ENCODE peak calls at places on chromosome 17, in four cellular contexts. V is T-cell, A is activated gamma-delta T cell treated with Interleukin-2 at 50 U/mL for 16 hours, M is COR-L47. Z is an unnamed sample.

GRCh38 chr17:33328129-33328528 is 35.0 kb upstream of the ASIC2 start:
- DNase-seq in V (no peak), A (no peak), M (no peak), Z (no peak)

GRCh38 chr17:16428098-16428882 is 12.9 kb downstream of the TRPV2 start:
- DNase-seq in M (no peak), A (peak), V (no peak), Z (no peak)

GRCh38 chr17:47470836-47471235 is 60.1 kb upstream of the NPEPPS start:
- DNase-seq in A (no peak), M (no peak), V (no peak), Z (no peak)

GRCh38 chr17:77893144-77894044 is 65.1 kb upstream of the TNRC6C start:
- DNase-seq in A (peak), M (no peak), V (no peak), Z (no peak)

GRCh38 chr17:29241015-29241963 is 5.4 kb upstream of the CRYBA1 start:
- DNase-seq in A (no peak), M (no peak), V (no peak), Z (no peak)

GRCh38 chr17:83201206-83202001 is 122.0 kb downstream of the METRNL start:
- DNase-seq in V (no peak), M (no peak), A (no peak), Z (no peak)

GRCh38 chr17:76725580-76726230 is 701 bp downstream of the JMJD6 start:
- DNase-seq in A (peak), V (peak), M (peak), Z (peak)

GRCh38 chr17:31369266-31369665 is 22.2 kb upstream of the RAB11FIP4 start:
- DNase-seq in V (no peak), A (no peak), M (no peak), Z (no peak)

GRCh38 chr17:36591434-36592315 is at the start of gene DHRS11:
- DNase-seq in V (peak), A (peak), M (peak), Z (peak)

GRCh38 chr17:81667754-81668153 is 1.2 kb downstream of the CCDC137 start:
- DNase-seq in V (no peak), M (no peak), A (no peak), Z (no peak)

GRCh38 chr17:17724307-17724921 is 43.2 kb downstream of the RAI1 start:
- DNase-seq in M (no peak), V (no peak), A (no peak), Z (no peak)

GRCh38 chr17:9645858-9646555 is 690 bp downstream of the USP43 start:
- DNase-seq in M (no peak), A (peak), V (no peak), Z (no peak)

GRCh38 chr17:75909051-75909811 is 4.5 kb upstream of the MRPL38 start:
- DNase-seq in V (no peak), A (no peak), M (peak), Z (no peak)

GRCh38 chr17:10757658-10758057 is 27.8 kb upstream of the TMEM220 start:
- DNase-seq in M (no peak), V (no peak), A (no peak), Z (no peak)

GRCh38 chr17:15744091-15744676 is 12.1 kb downstream of the TBC1D26 start:
- DNase-seq in M (no peak), V (no peak), A (no peak), Z (no peak)

GRCh38 chr17:80945736-80946135 is 45.9 kb upstream of the CHMP6 start:
- DNase-seq in A (no peak), V (no peak), M (no peak), Z (no peak)

GRCh38 chr17:38861399-38861843 is 7.9 kb upstream of the RPL23 start:
- DNase-seq in V (no peak), A (no peak), M (no peak), Z (no peak)

GRCh38 chr17:1997587-1998425 is 27.3 kb downstream of the RTN4RL1 start:
- DNase-seq in V (no peak), M (no peak), A (no peak), Z (no peak)

Z was measured in central memory CD4-positive, alpha-beta T cell.